ENCODE peak calls at places on chromosomes 3 and 15, in four cellular contexts. One of them, this sample, is unnamed.

GRCh38 chr15:41423979-41424659 is 7.2 kb downstream of the RTF1 start:
- DNase-seq in breast epithelium: no peak
- DNase-seq in uterus: no peak
- DNase-seq in tibial artery: no peak
- DNase-seq in this sample: no peak

GRCh38 chr3:46609944-46610722 is 2.2 kb upstream of the FAM240A start:
- DNase-seq in tibial artery: no peak
- DNase-seq in breast epithelium: no peak
- DNase-seq in uterus: no peak
- DNase-seq in this sample: no peak

GRCh38 chr3:115999598-115999997 is 376.3 kb downstream of the GAP43 start:
- DNase-seq in uterus: no peak
- DNase-seq in breast epithelium: no peak
- DNase-seq in tibial artery: no peak
- DNase-seq in this sample: no peak

GRCh38 chr3:189724366-189724765 is 93.2 kb downstream of the TP63 start:
- DNase-seq in tibial artery: no peak
- DNase-seq in breast epithelium: no peak
- DNase-seq in uterus: no peak
- DNase-seq in this sample: no peak

GRCh38 chr15:96293446-96293845 is 37.1 kb upstream of the NR2F2 start:
- DNase-seq in uterus: no peak
- DNase-seq in tibial artery: no peak
- DNase-seq in breast epithelium: no peak
- DNase-seq in this sample: no peak

GRCh38 chr3:44468572-44469520 is 8.6 kb downstream of the ZNF445 start:
- DNase-seq in uterus: no peak
- DNase-seq in breast epithelium: no peak
- DNase-seq in tibial artery: no peak
- DNase-seq in this sample: no peak

GRCh38 chr3:186476044-186476468 is 68.1 kb downstream of the CRYGS start:
- DNase-seq in breast epithelium: no peak
- DNase-seq in uterus: no peak
- DNase-seq in tibial artery: no peak
- DNase-seq in this sample: no peak

GRCh38 chr3:12316721-12317351 is 28.0 kb downstream of the PPARG start:
- DNase-seq in tibial artery: no peak
- DNase-seq in breast epithelium: no peak
- DNase-seq in uterus: no peak
- DNase-seq in this sample: no peak

GRCh38 chr15:27545494-27546255 is 553.4 kb downstream of the OCA2 start:
- DNase-seq in tibial artery: no peak
- DNase-seq in uterus: no peak
- DNase-seq in breast epithelium: no peak
- DNase-seq in this sample: no peak

GRCh38 chr3:10917176-10917575 is 75.4 kb upstream of the SLC6A1 start:
- DNase-seq in tibial artery: no peak
- DNase-seq in breast epithelium: no peak
- DNase-seq in uterus: no peak
- DNase-seq in this sample: no peak

GRCh38 chr3:67016522-67017080 is 18.5 kb downstream of the KBTBD8 start:
- DNase-seq in uterus: no peak
- DNase-seq in tibial artery: no peak
- DNase-seq in breast epithelium: no peak
- DNase-seq in this sample: no peak

GRCh38 chr3:76789262-76789661 is 250.6 kb upstream of the ROBO2 start:
- DNase-seq in breast epithelium: no peak
- DNase-seq in tibial artery: no peak
- DNase-seq in uterus: no peak
- DNase-seq in this sample: no peak

GRCh38 chr3:47799733-47800132 is 3.2 kb upstream of the DHX30 start:
- DNase-seq in breast epithelium: no peak
- DNase-seq in tibial artery: no peak
- DNase-seq in uterus: no peak
- DNase-seq in this sample: no peak

GRCh38 chr3:7573330-7573729 is 712.4 kb downstream of the GRM7 start:
- DNase-seq in uterus: no peak
- DNase-seq in tibial artery: no peak
- DNase-seq in breast epithelium: no peak
- DNase-seq in this sample: no peak

GRCh38 chr3:63967675-63968611 is 55.4 kb downstream of the PSMD6 start:
- DNase-seq in breast epithelium: no peak
- DNase-seq in uterus: peak; percentile 39
- DNase-seq in tibial artery: peak; percentile 32
- DNase-seq in this sample: no peak

GRCh38 chr15:59688383-59688887 is 685 bp downstream of the BNIP2 start:
- DNase-seq in breast epithelium: no peak
- DNase-seq in uterus: no peak
- DNase-seq in tibial artery: peak; percentile 68
- DNase-seq in this sample: no peak

GRCh38 chr3:64539451-64540196 is 148.2 kb downstream of the ADAMTS9 start:
- DNase-seq in tibial artery: peak; percentile 57
- DNase-seq in uterus: peak; percentile 77
- DNase-seq in breast epithelium: no peak
- DNase-seq in this sample: peak; percentile 33

GRCh38 chr3:129023909-129024308 is 22.8 kb downstream of the EFCC1 start:
- DNase-seq in uterus: no peak
- DNase-seq in breast epithelium: no peak
- DNase-seq in tibial artery: no peak
- DNase-seq in this sample: no peak

GRCh38 chr15:40092416-40093223 is 16.1 kb downstream of the BMF start:
- DNase-seq in breast epithelium: no peak
- DNase-seq in tibial artery: peak; percentile 80
- DNase-seq in uterus: peak; percentile 88
- DNase-seq in this sample: peak; percentile 78

GRCh38 chr15:90126457-90127435 is 24.5 kb upstream of the IDH2 start:
- DNase-seq in breast epithelium: no peak
- DNase-seq in tibial artery: no peak
- DNase-seq in uterus: no peak
- DNase-seq in this sample: peak; percentile 10

GRCh38 chr3:128348805-128349531 is 117.7 kb downstream of the DNAJB8 start:
- DNase-seq in breast epithelium: no peak
- DNase-seq in uterus: no peak
- DNase-seq in tibial artery: no peak
- DNase-seq in this sample: no peak

GRCh38 chr15:25863067-25863967 is at the start of gene ATP10A:
- DNase-seq in breast epithelium: no peak
- DNase-seq in tibial artery: peak; percentile 59
- DNase-seq in uterus: peak; percentile 37
- DNase-seq in this sample: no peak

GRCh38 chr15:47934342-47934741 is 186.4 kb upstream of the SLC24A5 start:
- DNase-seq in tibial artery: no peak
- DNase-seq in breast epithelium: no peak
- DNase-seq in uterus: no peak
- DNase-seq in this sample: no peak

GRCh38 chr3:48013288-48013980 is 2.8 kb downstream of the MAP4 start:
- DNase-seq in breast epithelium: no peak
- DNase-seq in tibial artery: peak; percentile 31
- DNase-seq in uterus: no peak
- DNase-seq in this sample: peak; percentile 61

GRCh38 chr3:158823426-158823825 is 21.6 kb downstream of the MFSD1 start:
- DNase-seq in tibial artery: no peak
- DNase-seq in breast epithelium: no peak
- DNase-seq in uterus: no peak
- DNase-seq in this sample: no peak

GRCh38 chr3:126212629-126213375 is 32.4 kb upstream of the ALDH1L1 start:
- DNase-seq in tibial artery: no peak
- DNase-seq in uterus: peak; percentile 57
- DNase-seq in breast epithelium: no peak
- DNase-seq in this sample: peak; percentile 36

GRCh38 chr15:101615414-101615985 is 36.7 kb downstream of the TM2D3 start:
- DNase-seq in uterus: no peak
- DNase-seq in breast epithelium: no peak
- DNase-seq in tibial artery: no peak
- DNase-seq in this sample: peak; percentile 87

GRCh38 chr15:71743861-71744382 is 66.4 kb upstream of the NR2E3 start:
- DNase-seq in breast epithelium: no peak
- DNase-seq in tibial artery: peak; percentile 62
- DNase-seq in uterus: peak; percentile 48
- DNase-seq in this sample: no peak

GRCh38 chr3:64694127-64694526 is 6.3 kb upstream of the ADAMTS9 start:
- DNase-seq in uterus: no peak
- DNase-seq in tibial artery: no peak
- DNase-seq in breast epithelium: no peak
- DNase-seq in this sample: no peak

GRCh38 chr15:101157721-101158120 is 94.1 kb downstream of the CHSY1 start:
- DNase-seq in tibial artery: no peak
- DNase-seq in breast epithelium: no peak
- DNase-seq in uterus: no peak
- DNase-seq in this sample: no peak

DNA sequence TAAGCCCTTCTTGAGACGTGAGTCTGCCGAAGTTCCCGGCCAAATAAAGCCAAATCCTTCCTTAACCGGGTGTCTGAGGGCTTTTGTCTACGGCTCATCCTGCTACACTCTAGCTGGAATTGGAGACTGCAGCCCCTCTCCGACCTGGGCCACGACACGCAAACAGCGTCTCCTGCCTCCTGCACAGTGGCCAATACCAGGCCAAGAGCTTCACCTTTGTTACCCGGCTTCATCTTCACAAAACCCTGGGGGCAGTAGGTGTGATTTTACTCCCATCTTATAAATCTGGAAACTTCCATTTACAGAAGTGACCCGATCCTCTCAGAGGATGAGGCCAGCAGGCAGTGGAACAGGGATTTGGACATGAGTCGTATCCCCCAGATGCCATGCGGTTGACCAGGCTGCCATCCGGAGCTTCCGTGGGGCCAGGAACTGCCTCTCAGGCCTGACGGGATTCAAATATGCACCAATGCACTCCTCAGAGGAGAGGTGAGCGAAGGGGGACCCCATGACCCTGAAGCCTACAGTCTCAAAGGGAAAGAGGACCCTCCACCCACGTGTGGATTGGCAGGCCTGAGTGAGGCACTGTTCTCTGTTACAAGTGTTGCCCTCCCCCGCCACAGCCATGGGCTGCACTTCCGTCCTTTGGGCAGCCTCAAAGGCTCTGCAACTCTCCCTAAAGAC is 53.2 kb upstream of the KLF13 start:
- DNase-seq in uterus: no peak
- DNase-seq in breast epithelium: peak; percentile 48
- DNase-seq in tibial artery: no peak
- DNase-seq in this sample: peak; percentile 7
- H3K4me1 ChIP-seq in uterus: no peaks in the 10 kb centered on the region
- H3K4me1 ChIP-seq in breast epithelium: no peaks in the 10 kb centered on the region
- H3K4me1 ChIP-seq in tibial artery: no peaks in the 10 kb centered on the region
- H3K4me1 ChIP-seq in this sample: no peaks in the 10 kb centered on the region

DNA sequence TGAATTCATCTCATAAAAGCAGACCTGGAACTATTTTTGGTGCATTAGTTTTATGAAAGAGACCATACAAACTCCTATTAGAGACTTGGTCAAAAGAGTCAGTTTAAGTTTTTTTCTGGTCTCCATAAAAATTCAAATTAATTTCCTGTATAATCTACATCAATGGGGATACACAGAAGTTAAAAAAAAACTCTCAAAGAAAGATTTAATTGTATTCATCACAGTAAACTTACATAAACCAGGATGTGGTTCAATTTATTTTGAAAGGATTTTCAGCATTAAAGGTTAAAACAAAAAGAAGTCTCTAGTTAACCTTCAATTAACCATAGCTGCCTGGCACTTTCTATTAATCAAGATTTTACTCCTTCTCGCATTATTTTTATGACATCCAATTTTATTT is 530.3 kb upstream of the KCNMB2 start:
- DNase-seq in breast epithelium: no peak
- DNase-seq in tibial artery: no peak
- DNase-seq in uterus: no peak
- DNase-seq in this sample: no peak
- H3K4me1 ChIP-seq in breast epithelium: no peaks in the 10 kb centered on the region
- H3K4me1 ChIP-seq in tibial artery: no peaks in the 10 kb centered on the region
- H3K4me1 ChIP-seq in uterus: no peaks in the 10 kb centered on the region
- H3K4me1 ChIP-seq in this sample: no peaks in the 10 kb centered on the region

GRCh38 chr15:67148196-67148701 is 82.8 kb downstream of the SMAD3 start:
- DNase-seq in uterus: no peak
- DNase-seq in tibial artery: no peak
- DNase-seq in breast epithelium: no peak
- DNase-seq in this sample: no peak
- H3K4me1 ChIP-seq in uterus: peaks cover 33% of the 10 kb centered on the region
- H3K4me1 ChIP-seq in tibial artery: peaks cover 29% of the 10 kb centered on the region
- H3K4me1 ChIP-seq in breast epithelium: peaks cover 31% of the 10 kb centered on the region
- H3K4me1 ChIP-seq in this sample: peaks cover 73% of the 10 kb centered on the region

GRCh38 chr3:30687930-30688570 is 81.6 kb downstream of the TGFBR2 start:
- DNase-seq in uterus: no peak
- DNase-seq in breast epithelium: no peak
- DNase-seq in tibial artery: no peak
- DNase-seq in this sample: no peak
- H3K4me1 ChIP-seq in uterus: peaks cover 30% of the 10 kb centered on the region
- H3K4me1 ChIP-seq in breast epithelium: peaks cover 8% of the 10 kb centered on the region
- H3K4me1 ChIP-seq in tibial artery: peaks cover 52% of the 10 kb centered on the region
- H3K4me1 ChIP-seq in this sample: peaks cover 30% of the 10 kb centered on the region

GRCh38 chr3:140408252-140408651 is 269.6 kb upstream of the TRIM42 start:
- DNase-seq in breast epithelium: no peak
- DNase-seq in tibial artery: no peak
- DNase-seq in uterus: no peak
- DNase-seq in this sample: no peak
- H3K4me1 ChIP-seq in breast epithelium: no peaks in the 10 kb centered on the region
- H3K4me1 ChIP-seq in tibial artery: no peaks in the 10 kb centered on the region
- H3K4me1 ChIP-seq in uterus: no peaks in the 10 kb centered on the region
- H3K4me1 ChIP-seq in this sample: no peaks in the 10 kb centered on the region

GRCh38 chr3:180278583-180279188 is 241.9 kb upstream of the PEX5L start:
- DNase-seq in tibial artery: no peak
- DNase-seq in breast epithelium: no peak
- DNase-seq in uterus: no peak
- DNase-seq in this sample: no peak

GRCh38 chr3:180283251-180283650 is 246.5 kb upstream of the PEX5L start:
- DNase-seq in tibial artery: no peak
- DNase-seq in uterus: no peak
- DNase-seq in breast epithelium: no peak
- DNase-seq in this sample: no peak

GRCh38 chr3:180282386-180282785 is 245.6 kb upstream of the PEX5L start:
- DNase-seq in tibial artery: no peak
- DNase-seq in uterus: no peak
- DNase-seq in breast epithelium: no peak
- DNase-seq in this sample: no peak

GRCh38 chr3:180277036-180277435 is 240.3 kb upstream of the PEX5L start:
- DNase-seq in uterus: no peak
- DNase-seq in tibial artery: no peak
- DNase-seq in breast epithelium: no peak
- DNase-seq in this sample: no peak

DNA sequence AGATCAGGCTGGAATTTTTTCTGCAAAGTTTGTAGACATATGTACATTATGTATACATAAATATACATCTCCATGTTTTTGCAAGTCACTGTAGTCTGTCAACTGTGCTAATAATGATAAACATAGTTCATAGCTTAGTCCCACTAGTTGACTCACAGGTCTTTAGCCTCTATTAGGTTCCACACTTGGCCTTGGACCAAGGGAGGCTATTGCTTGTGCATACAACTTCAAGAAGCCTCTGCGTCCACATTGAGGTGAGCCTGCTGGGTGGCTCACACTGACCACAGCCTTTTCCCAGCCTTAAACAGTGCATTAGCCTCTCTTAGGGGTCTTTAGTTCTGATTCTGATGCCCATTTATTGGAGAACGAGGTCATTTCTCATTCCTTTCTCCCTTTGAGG is 243.9 kb upstream of the PEX5L start:
- DNase-seq in tibial artery: no peak
- DNase-seq in uterus: no peak
- DNase-seq in breast epithelium: no peak
- DNase-seq in this sample: no peak
- H3K4me1 ChIP-seq in tibial artery: no peaks in the 10 kb centered on the region
- H3K4me1 ChIP-seq in uterus: no peaks in the 10 kb centered on the region
- H3K4me1 ChIP-seq in breast epithelium: no peaks in the 10 kb centered on the region
- H3K4me1 ChIP-seq in this sample: no peaks in the 10 kb centered on the region